ENCODE peak calls at places on chromosomes 5 and 9, in four cellular contexts. F is AG09309, Z is Calu3, I is endothelial cell. H is an unnamed sample.

GRCh38 chr5:95406426-95407093 is 15.4 kb downstream of the FAM81B start:
- DNase-seq in F (no peak), Z (no peak), I (no peak), H (peak)

GRCh38 chr9:16571127-16571848 is 299.2 kb downstream of the BNC2 start:
- DNase-seq in F (no peak), Z (no peak), I (no peak), H (no peak)

GRCh38 chr9:6243746-6244145 is 28.1 kb downstream of the IL33 start:
- DNase-seq in F (peak), Z (no peak), I (no peak), H (peak)

GRCh38 chr9:92764988-92765936 is 629 bp upstream of the BICD2 start:
- DNase-seq in F (peak), Z (peak), I (peak), H (peak)

GRCh38 chr9:37187713-37188439 is 67.5 kb downstream of the ZCCHC7 start:
- DNase-seq in F (no peak), Z (no peak), I (no peak), H (no peak)

GRCh38 chr5:133924221-133924920 is 44.1 kb downstream of the C5orf15 start:
- DNase-seq in F (no peak), Z (no peak), I (no peak), H (no peak)

GRCh38 chr9:86485359-86485758 is 131.1 kb upstream of the TUT7 start:
- DNase-seq in F (no peak), Z (no peak), I (no peak), H (no peak)

GRCh38 chr9:127919253-127919815 is 2.5 kb upstream of the ST6GALNAC4 start:
- DNase-seq in F (peak), Z (peak), I (no peak), H (peak)

GRCh38 chr5:61496406-61497307 is 164.6 kb downstream of the ZSWIM6 start:
- DNase-seq in F (no peak), Z (no peak), I (no peak), H (no peak)

GRCh38 chr5:160133071-160133917 is 14.0 kb upstream of the PWWP2A start:
- DNase-seq in F (no peak), Z (no peak), I (peak), H (no peak)

GRCh38 chr5:124702442-124703024 is 43.9 kb downstream of the ZNF608 start:
- DNase-seq in F (no peak), Z (no peak), I (no peak), H (no peak)

GRCh38 chr5:68377733-68378132 is 162.2 kb downstream of the PIK3R1 start:
- DNase-seq in F (no peak), Z (no peak), I (no peak), H (no peak)

GRCh38 chr5:96051401-96051830 is 89.8 kb upstream of the ELL2 start:
- DNase-seq in F (no peak), Z (no peak), I (no peak), H (no peak)

GRCh38 chr5:136205061-136205702 is 12.2 kb upstream of the SMIM32 start:
- DNase-seq in F (no peak), Z (peak), I (no peak), H (no peak)

GRCh38 chr5:131303537-131303936 is 39.7 kb downstream of the CDC42SE2 start:
- DNase-seq in F (peak), Z (no peak), I (no peak), H (peak)

GRCh38 chr5:176183321-176184074 is 54.7 kb upstream of the SIMC1 start:
- DNase-seq in F (no peak), Z (no peak), I (no peak), H (no peak)

GRCh38 chr5:71653119-71653518 is 66.0 kb upstream of the CARTPT start:
- DNase-seq in F (peak), Z (no peak), I (no peak), H (no peak)

GRCh38 chr5:181024245-181025029 is 15.6 kb upstream of the BTNL9 start:
- DNase-seq in F (no peak), Z (no peak), I (no peak), H (no peak)

GRCh38 chr5:133389066-133389590 is 223.2 kb downstream of the FSTL4 start:
- DNase-seq in F (no peak), Z (no peak), I (no peak), H (no peak)

DNA sequence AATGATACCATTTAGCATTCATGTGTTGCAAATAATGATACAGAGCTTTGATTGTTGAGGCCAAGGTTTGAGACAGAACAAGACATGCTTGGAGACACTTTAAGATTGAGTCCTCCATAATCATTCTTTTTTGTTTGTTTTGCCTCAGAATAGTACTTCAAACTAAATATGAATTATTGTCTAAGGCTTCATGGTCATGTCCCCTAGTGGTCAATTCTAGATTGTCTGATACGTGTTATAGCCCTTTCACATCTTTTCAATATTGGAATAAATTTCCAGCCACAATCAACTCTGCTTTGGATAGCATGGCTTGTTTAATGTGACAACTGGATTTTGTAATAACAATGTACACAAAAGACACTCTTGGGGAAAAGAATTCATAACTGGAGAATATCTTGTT is 64.2 kb downstream of the PRLR start:
- DNase-seq in F (no peak), Z (no peak), I (no peak), H (no peak)
- TF ChIP-seq CTCF in F (peak), Z (no peak), I (peak), H (no peak)

GRCh38 chr5:97425511-97425910 is 242.5 kb upstream of the RIOK2 start:
- DNase-seq in F (no peak), Z (no peak), I (peak), H (peak)
- TF ChIP-seq CTCF in F (peak), Z (no peak), I (no peak), H (peak)

GRCh38 chr5:103178167-103178566 is 58.1 kb downstream of the PPIP5K2 start:
- DNase-seq in F (no peak), Z (no peak), I (no peak), H (no peak)

GRCh38 chr5:103177543-103177942 is 57.4 kb downstream of the PPIP5K2 start:
- DNase-seq in F (no peak), Z (no peak), I (no peak), H (no peak)

GRCh38 chr5:103174147-103174546 is 54.0 kb downstream of the PPIP5K2 start:
- DNase-seq in F (no peak), Z (no peak), I (no peak), H (no peak)
- TF ChIP-seq CTCF in F (no peak), Z (no peak), I (no peak), H (no peak)

DNA sequence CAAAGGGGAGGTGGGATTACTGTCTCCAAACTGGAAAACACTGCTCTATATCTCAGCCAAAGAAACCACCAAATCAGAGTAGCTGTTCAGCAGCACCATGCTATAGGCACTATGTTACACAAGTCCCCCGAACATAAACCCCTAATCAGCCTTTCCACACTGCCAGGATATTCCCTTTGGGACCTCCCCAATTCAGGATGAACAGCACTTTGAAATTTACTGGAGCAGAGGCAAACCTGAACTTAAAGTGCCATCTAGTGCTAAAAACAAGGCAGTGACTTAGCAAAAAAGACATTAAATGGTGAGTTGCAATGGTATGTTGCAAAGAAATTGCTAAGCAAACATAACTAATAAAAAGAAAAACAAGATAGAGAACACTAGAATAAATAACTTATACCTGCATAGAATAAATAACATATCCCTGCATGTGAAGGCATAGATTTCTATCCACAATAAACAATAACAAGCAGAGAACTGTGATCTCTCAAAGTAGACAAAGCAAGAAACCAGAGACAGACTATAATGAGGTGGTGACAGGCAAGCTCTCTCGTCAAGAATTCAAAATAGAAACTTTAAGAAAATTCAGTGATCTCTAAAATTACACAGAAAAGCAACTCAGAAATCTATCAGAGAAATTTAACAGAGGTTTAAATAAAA is 584.4 kb upstream of the ACO1 start:
- DNase-seq in F (no peak), Z (no peak), I (peak), H (peak)
- TF ChIP-seq CTCF in F (no peak), Z (no peak), I (peak), H (peak)

GRCh38 chr9:22160235-22160634 is 151.1 kb upstream of the CDKN2B start:
- DNase-seq in F (no peak), Z (no peak), I (no peak), H (no peak)

GRCh38 chr9:22158275-22158674 is 149.2 kb upstream of the CDKN2B start:
- DNase-seq in F (no peak), Z (no peak), I (no peak), H (peak)

GRCh38 chr9:22159590-22159989 is 150.5 kb upstream of the CDKN2B start:
- DNase-seq in F (no peak), Z (no peak), I (no peak), H (no peak)

GRCh38 chr9:22157831-22158230 is 148.7 kb upstream of the CDKN2B start:
- DNase-seq in F (no peak), Z (no peak), I (no peak), H (no peak)

GRCh38 chr9:22158983-22159382 is 149.9 kb upstream of the CDKN2B start:
- DNase-seq in F (peak), Z (peak), I (peak), H (peak)
- TF ChIP-seq CTCF in F (no peak), Z (no peak), I (no peak), H (no peak)